ENCODE peak calls at places on chromosome 17, in six cellular contexts. Z, Q, S, X, J and M are unnamed samples.

GRCh38 chr17:39955726-39956225 is 7.0 kb upstream of the GSDMA start:
- DNase-seq in Z (no peak), Q (no peak), S (no peak), X (no peak), J (no peak), M (no peak)

GRCh38 chr17:78278139-78278741 is 46.8 kb downstream of the TMEM235 start:
- DNase-seq in Z (no peak), Q (no peak), S (no peak), X (no peak), J (no peak), M (no peak)

GRCh38 chr17:31919802-31920525 is 16.8 kb upstream of the SUZ12 start:
- DNase-seq in Z (no peak), Q (no peak), S (no peak), X (no peak), J (no peak), M (no peak)

GRCh38 chr17:8141046-8141445 is 11.2 kb downstream of the PER1 start:
- DNase-seq in Z (no peak), Q (no peak), S (no peak), X (no peak), J (no peak), M (no peak)

GRCh38 chr17:79065105-79065670 is 9.4 kb upstream of the ENGASE start:
- DNase-seq in Z (no peak), Q (peak), S (peak), X (no peak), J (no peak), M (peak)

GRCh38 chr17:49315551-49315951 is 46.5 kb downstream of the ZNF652 start:
- DNase-seq in Z (peak), Q (peak), S (peak), X (peak), J (peak), M (peak)

GRCh38 chr17:50443492-50444051 is 17.6 kb downstream of the ACSF2 start:
- DNase-seq in Z (no peak), Q (no peak), S (no peak), X (no peak), J (no peak), M (no peak)

GRCh38 chr17:17682737-17683675 is 1.7 kb downstream of the RAI1 start:
- DNase-seq in Z (no peak), Q (peak), S (peak), X (no peak), J (no peak), M (peak)

GRCh38 chr17:43710101-43710500 is 48.4 kb upstream of the MEOX1 start:
- DNase-seq in Z (no peak), Q (no peak), S (no peak), X (no peak), J (no peak), M (no peak)

GRCh38 chr17:41657164-41657754 is 31.4 kb upstream of the EIF1 start:
- DNase-seq in Z (no peak), Q (no peak), S (no peak), X (no peak), J (no peak), M (no peak)

GRCh38 chr17:19727466-19728113 is 11.2 kb upstream of the SLC47A2 start:
- DNase-seq in Z (no peak), Q (peak), S (peak), X (no peak), J (no peak), M (no peak)

GRCh38 chr17:72719582-72720493 is 372.6 kb downstream of the SLC39A11 start:
- DNase-seq in Z (no peak), Q (no peak), S (no peak), X (no peak), J (no peak), M (no peak)

GRCh38 chr17:47621293-47622178 is 28.2 kb upstream of the KPNB1 start:
- DNase-seq in Z (no peak), Q (peak), S (peak), X (no peak), J (no peak), M (no peak)

DNA sequence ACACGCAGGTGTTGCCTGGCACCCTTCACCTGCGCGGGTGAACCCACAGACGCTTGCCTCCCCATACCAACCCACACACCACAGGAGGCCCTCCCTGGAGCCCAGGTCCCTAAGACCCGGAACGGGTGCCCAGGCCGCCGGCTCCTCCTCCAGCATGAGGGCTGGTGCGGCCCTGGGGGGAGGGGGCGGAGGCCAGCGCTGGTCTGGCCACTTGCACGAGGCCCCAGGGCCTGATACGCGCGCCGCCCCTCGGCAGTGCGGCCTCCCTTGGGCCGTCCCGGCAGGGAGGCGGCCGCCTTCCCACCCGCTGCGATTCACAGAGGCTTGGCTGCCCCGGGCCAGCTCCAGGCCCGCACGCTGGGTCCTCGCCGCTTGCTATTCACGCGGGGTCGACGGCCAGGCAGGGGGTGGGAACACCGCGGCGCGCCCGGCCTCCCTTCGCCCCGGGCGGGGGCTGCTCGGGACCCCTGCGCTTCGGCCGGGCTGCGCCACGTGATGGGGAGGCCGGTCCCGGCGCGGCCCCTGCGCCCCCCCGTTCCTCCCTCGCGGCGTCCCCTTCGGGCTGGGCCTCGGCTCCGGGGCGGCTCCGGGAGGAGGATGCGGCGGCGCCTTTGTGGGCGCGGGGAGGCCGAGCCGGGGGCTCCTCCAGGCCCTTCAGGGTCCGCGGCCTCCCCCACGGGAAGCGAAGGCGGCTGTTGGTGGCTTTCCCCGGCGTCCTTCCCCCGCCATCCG is 683 bp downstream of the FASN start:
- DNase-seq in Z (peak), Q (peak), S (no peak), X (peak), J (no peak), M (peak)
- TF ChIP-seq POLR2AphosphoS5 in Z (no peak), Q (peak), S (no peak), X (no peak), J (peak), M (no peak)

DNA sequence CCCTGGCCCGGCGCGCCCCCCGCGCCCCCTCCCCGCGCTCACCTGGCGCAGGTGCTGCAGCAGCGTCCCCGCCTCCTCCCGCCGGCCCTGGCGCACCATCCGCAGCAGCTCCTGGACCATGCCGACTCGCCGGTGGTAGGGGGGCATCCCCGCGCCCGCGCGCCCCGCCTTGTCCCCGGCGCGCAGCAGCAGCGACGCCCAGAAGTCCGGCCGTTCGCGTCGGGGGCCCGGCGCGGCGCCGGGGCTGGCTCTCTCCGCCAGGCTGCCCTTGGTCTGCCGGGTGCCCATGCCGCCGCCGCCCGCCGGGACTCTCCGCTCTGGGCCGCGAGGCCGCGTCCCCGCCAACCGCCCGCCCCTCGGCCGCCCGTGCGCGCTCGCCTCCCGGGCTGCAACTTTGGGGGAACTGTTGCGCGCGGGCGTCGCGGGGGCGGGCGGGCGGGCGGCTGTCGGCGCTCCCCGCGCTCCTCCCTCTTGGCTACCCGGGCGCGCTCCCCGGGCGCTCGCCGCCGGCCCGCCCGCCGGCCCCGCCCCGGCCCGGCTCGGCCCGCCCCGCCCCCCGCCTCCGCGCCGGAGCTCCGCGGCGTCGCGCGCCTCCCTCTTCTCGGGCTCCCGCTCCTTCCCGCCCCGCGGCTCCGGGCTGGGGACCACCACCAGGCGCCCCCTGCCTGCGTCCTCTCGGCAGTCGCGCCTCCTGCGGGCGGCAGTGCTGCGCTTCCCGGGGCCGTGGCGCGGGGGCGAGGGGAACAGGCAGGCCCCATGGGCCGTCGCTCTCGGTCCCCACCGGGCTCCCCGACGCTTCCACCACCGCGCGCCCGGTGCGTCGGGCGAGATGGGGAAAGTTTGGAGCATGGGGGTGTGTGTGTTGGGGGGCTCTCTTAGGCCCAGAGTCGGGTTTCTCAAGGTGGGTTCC is at the start of gene LRRC75A:
- DNase-seq in Z (peak), Q (peak), S (peak), X (peak), J (no peak), M (peak)
- TF ChIP-seq POLR2A in Z (no peak), Q (no peak), S (no peak), X (no peak), J (no peak), M (no peak)

DNA sequence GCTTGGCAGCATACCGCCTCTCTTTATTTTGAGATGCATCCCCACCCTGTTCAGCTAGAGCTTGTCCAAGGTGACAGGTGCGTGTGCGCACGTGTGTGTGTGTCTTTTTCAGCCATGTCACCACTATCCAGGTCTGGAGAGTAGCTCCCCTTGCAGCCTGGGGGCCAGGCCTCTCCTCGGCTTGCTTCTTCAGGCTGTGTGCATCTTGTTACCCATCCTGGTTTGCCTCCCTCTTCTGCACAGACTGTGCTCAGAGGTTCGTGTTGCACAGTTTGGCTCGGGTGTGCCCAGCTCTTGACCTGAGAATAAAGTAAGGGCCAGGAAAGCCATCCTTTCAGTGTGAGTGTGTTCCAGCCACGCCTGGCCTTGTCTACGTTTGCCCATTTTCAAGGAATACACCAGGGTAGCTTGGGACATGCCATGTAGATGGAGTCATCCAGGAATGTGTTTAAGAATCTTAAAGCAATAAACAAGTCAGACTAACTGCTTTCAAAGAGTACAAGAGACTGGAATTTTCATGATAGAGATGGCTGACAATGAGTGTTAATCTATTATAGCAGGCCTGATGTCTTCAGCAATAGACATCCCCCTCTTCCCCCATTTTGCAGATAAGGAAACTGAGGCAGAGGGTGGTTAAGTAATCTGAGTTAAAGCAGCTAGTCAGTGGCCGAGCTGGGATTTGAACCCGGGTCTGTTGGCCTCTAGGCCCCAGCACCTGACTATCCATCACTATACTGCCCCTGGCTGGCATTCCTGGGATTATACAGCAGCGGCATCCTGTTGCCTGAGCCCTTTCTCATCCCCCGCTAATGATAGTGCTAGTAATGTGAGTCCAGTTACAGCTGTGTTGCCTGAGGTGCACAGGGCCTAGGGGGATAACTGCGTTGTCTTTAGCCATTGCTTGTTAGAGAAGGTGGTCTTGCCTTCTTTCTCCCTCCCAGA is 77.9 kb downstream of the KSR1 start:
- DNase-seq in Z (no peak), Q (peak), S (no peak), X (no peak), J (no peak), M (no peak)
- TF ChIP-seq POLR2AphosphoS5 in Z (no peak), Q (no peak), S (peak), X (no peak), J (no peak), M (no peak)

DNA sequence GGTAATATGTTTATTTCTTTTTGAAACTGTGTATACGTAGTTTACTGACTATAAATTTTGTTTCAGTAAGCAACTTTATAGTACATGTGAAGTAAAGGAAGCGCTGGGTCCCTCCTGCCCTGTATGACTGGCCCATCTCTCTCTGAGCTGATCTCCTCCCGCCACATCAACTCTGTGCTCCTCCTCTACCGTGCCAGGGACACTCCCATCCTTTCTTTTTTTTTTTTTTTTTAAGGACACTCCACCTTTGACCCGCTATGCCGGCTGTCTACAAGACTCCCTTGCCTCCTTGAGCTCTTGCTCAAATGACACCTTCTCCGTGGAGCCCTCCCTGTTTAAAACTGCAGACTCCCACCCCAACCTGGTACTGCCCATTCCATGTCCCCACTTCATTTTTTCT is 35.5 kb downstream of the ERN1 start:
- DNase-seq in Z (no peak), Q (no peak), S (no peak), X (no peak), J (no peak), M (no peak)
- TF ChIP-seq POLR2A in Z (no peak), Q (no peak), S (no peak), X (no peak), J (no peak), M (no peak)

DNA sequence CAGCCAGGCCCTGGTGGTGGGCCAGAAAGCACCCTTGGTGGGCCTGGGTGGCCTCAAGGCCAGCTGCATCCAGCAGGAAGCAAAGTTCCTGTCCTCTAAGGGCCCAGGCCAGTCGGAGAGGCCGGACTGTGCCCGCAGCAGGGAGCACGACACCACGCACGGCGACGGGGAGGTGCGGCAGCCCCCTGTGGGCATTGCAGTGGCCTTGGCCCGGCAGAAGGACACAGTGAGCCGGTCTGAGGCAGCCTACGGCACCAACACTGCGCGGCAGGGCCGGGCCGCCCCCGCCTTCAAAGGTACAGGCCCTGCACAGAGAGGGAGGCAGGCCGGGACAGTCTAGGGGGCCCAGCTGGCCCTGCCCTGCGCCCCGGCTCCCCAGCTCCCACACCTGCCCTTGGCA is 48.0 kb downstream of the BAHCC1 start:
- DNase-seq in Z (no peak), Q (no peak), S (no peak), X (no peak), J (no peak), M (no peak)
- TF ChIP-seq POLR2AphosphoS5 in Z (no peak), Q (no peak), S (no peak), X (no peak), J (no peak), M (no peak)